ENCODE peak calls at places on chromosome 14, in nine cellular contexts. One of them, this sample, is unnamed.

GRCh38 chr14:33943081-33943480 is 7.8 kb downstream of the EGLN3 start:
- DNase-seq in IMR-90: no peak
- DNase-seq in NCI-H2081: peak
- DNase-seq in activated CD4-positive, alpha-beta T cell treated with anti-CD3 and anti-CD28 coated beads, Interleukin-2, amount 50 U/mL, for 1 hour: no peak
- DNase-seq in cardiac muscle cell: peak
- DNase-seq in Right ventricle myocardium superior: no peak
- DNase-seq in astrocyte: no peak
- DNase-seq in retina: no peak
- DNase-seq in EL: no peak
- DNase-seq in this sample: no peak

GRCh38 chr14:65879218-65880009 is 466.9 kb downstream of the FUT8 start:
- DNase-seq in Right ventricle myocardium superior: no peak
- DNase-seq in cardiac muscle cell: no peak
- DNase-seq in EL: peak
- DNase-seq in retina: no peak
- DNase-seq in IMR-90: peak
- DNase-seq in activated CD4-positive, alpha-beta T cell treated with anti-CD3 and anti-CD28 coated beads, Interleukin-2, amount 50 U/mL, for 1 hour: no peak
- DNase-seq in NCI-H2081: no peak
- DNase-seq in astrocyte: peak
- DNase-seq in this sample: no peak

GRCh38 chr14:49623941-49624806 is 3.6 kb downstream of the MGAT2 start:
- DNase-seq in Right ventricle myocardium superior: no peak
- DNase-seq in astrocyte: no peak
- DNase-seq in IMR-90: no peak
- DNase-seq in activated CD4-positive, alpha-beta T cell treated with anti-CD3 and anti-CD28 coated beads, Interleukin-2, amount 50 U/mL, for 1 hour: no peak
- DNase-seq in retina: no peak
- DNase-seq in NCI-H2081: no peak
- DNase-seq in EL: no peak
- DNase-seq in cardiac muscle cell: no peak
- DNase-seq in this sample: no peak

GRCh38 chr14:79074501-79074900 is 904.3 kb downstream of the NRXN3 start:
- DNase-seq in IMR-90: no peak
- DNase-seq in EL: no peak
- DNase-seq in activated CD4-positive, alpha-beta T cell treated with anti-CD3 and anti-CD28 coated beads, Interleukin-2, amount 50 U/mL, for 1 hour: no peak
- DNase-seq in retina: no peak
- DNase-seq in Right ventricle myocardium superior: no peak
- DNase-seq in astrocyte: no peak
- DNase-seq in cardiac muscle cell: no peak
- DNase-seq in NCI-H2081: no peak
- DNase-seq in this sample: no peak

GRCh38 chr14:48035836-48036235 is 360.4 kb upstream of the MDGA2 start:
- DNase-seq in cardiac muscle cell: no peak
- DNase-seq in activated CD4-positive, alpha-beta T cell treated with anti-CD3 and anti-CD28 coated beads, Interleukin-2, amount 50 U/mL, for 1 hour: no peak
- DNase-seq in IMR-90: no peak
- DNase-seq in Right ventricle myocardium superior: no peak
- DNase-seq in retina: no peak
- DNase-seq in astrocyte: no peak
- DNase-seq in NCI-H2081: no peak
- DNase-seq in EL: no peak
- DNase-seq in this sample: no peak

GRCh38 chr14:49971156-49972141 is 78.6 kb downstream of the ARF6 start:
- DNase-seq in retina: no peak
- DNase-seq in NCI-H2081: no peak
- DNase-seq in Right ventricle myocardium superior: no peak
- DNase-seq in astrocyte: no peak
- DNase-seq in cardiac muscle cell: no peak
- DNase-seq in activated CD4-positive, alpha-beta T cell treated with anti-CD3 and anti-CD28 coated beads, Interleukin-2, amount 50 U/mL, for 1 hour: peak
- DNase-seq in IMR-90: peak
- DNase-seq in EL: no peak
- DNase-seq in this sample: peak

GRCh38 chr14:85487215-85487614 is 42.7 kb upstream of the FLRT2 start:
- DNase-seq in Right ventricle myocardium superior: no peak
- DNase-seq in cardiac muscle cell: no peak
- DNase-seq in astrocyte: peak
- DNase-seq in IMR-90: peak
- DNase-seq in retina: no peak
- DNase-seq in activated CD4-positive, alpha-beta T cell treated with anti-CD3 and anti-CD28 coated beads, Interleukin-2, amount 50 U/mL, for 1 hour: no peak
- DNase-seq in EL: peak
- DNase-seq in NCI-H2081: no peak
- DNase-seq in this sample: no peak

GRCh38 chr14:39374846-39375245 is 57.4 kb downstream of the FBXO33 start:
- DNase-seq in retina: no peak
- DNase-seq in activated CD4-positive, alpha-beta T cell treated with anti-CD3 and anti-CD28 coated beads, Interleukin-2, amount 50 U/mL, for 1 hour: no peak
- DNase-seq in astrocyte: peak
- DNase-seq in EL: peak
- DNase-seq in Right ventricle myocardium superior: no peak
- DNase-seq in IMR-90: peak
- DNase-seq in NCI-H2081: no peak
- DNase-seq in cardiac muscle cell: no peak
- DNase-seq in this sample: no peak

GRCh38 chr14:95463173-95463901 is 53.1 kb downstream of the SYNE3 start:
- DNase-seq in retina: no peak
- DNase-seq in EL: no peak
- DNase-seq in astrocyte: no peak
- DNase-seq in Right ventricle myocardium superior: no peak
- DNase-seq in activated CD4-positive, alpha-beta T cell treated with anti-CD3 and anti-CD28 coated beads, Interleukin-2, amount 50 U/mL, for 1 hour: peak
- DNase-seq in NCI-H2081: peak
- DNase-seq in cardiac muscle cell: no peak
- DNase-seq in IMR-90: no peak
- DNase-seq in this sample: peak